ENCODE peak calls at places on chromosome X, in five cellular contexts. D is IMR-90, L is H1, Z is H9, T is neuronal stem cell. Y is an unnamed sample.

GRCh38 chrX:131402124-131402811 is 113.2 kb upstream of the IGSF1 start:
- DNase-seq in L (no peak), D (no peak), Z (no peak), T (no peak), Y (no peak)

GRCh38 chrX:100085851-100086250 is 324.2 kb downstream of the PCDH19 start:
- DNase-seq in T (no peak), D (no peak), L (no peak), Z (no peak), Y (no peak)

GRCh38 chrX:145803508-145803907 is 14.1 kb upstream of the SLITRK2 start:
- DNase-seq in T (no peak), D (no peak), Z (no peak), L (no peak), Y (no peak)

GRCh38 chrX:15447985-15448639 is 45.0 kb downstream of the PIR start:
- DNase-seq in L (no peak), D (peak; percentile 54), T (peak; percentile 8), Z (no peak), Y (no peak)

GRCh38 chrX:9339603-9340569 is 125.0 kb upstream of the TBL1X start:
- DNase-seq in Z (no peak), D (no peak), T (no peak), L (no peak), Y (no peak)

GRCh38 chrX:54479471-54480122 is 16.4 kb downstream of the FGD1 start:
- DNase-seq in L (peak; percentile 53), T (no peak), Z (peak; percentile 68), D (no peak), Y (peak; percentile 87)

GRCh38 chrX:64389489-64389888 is 5.8 kb downstream of the MTMR8 start:
- DNase-seq in L (no peak), D (no peak), Z (no peak), T (no peak), Y (no peak)

GRCh38 chrX:49846545-49846944 is 17.4 kb downstream of the PAGE4 start:
- DNase-seq in Z (no peak), D (no peak), T (no peak), L (no peak), Y (no peak)

GRCh38 chrX:105314468-105314867 is 94.0 kb upstream of the TEX13A start:
- DNase-seq in T (no peak), Z (no peak), L (no peak), D (peak; percentile 23), Y (no peak)

GRCh38 chrX:43703211-43703791 is 47.2 kb downstream of the MAOA start:
- DNase-seq in L (no peak), D (peak; percentile 16), Z (no peak), T (no peak), Y (no peak)

GRCh38 chrX:42269186-42269585 is 345.8 kb upstream of the CASK start:
- DNase-seq in L (no peak), Z (no peak), D (peak; percentile 0), T (no peak), Y (no peak)

GRCh38 chrX:118688935-118689334 is 38.5 kb upstream of the IL13RA1 start:
- DNase-seq in Z (no peak), D (no peak), T (no peak), L (no peak), Y (no peak)

GRCh38 chrX:133726211-133726630 is 259.2 kb downstream of the GPC3 start:
- DNase-seq in Z (no peak), L (no peak), T (no peak), D (peak; percentile 73), Y (peak; percentile 9)

GRCh38 chrX:50211510-50211909 is 6.9 kb downstream of the CCNB3 start:
- DNase-seq in Z (peak; percentile 47), T (no peak), D (peak; percentile 4), L (no peak), Y (peak; percentile 70)

GRCh38 chrX:52082578-52082977 is 13.6 kb upstream of the MAGED4B start:
- DNase-seq in D (no peak), Z (no peak), L (no peak), T (no peak), Y (no peak)

GRCh38 chrX:106973433-106974149 is 26.4 kb downstream of the MORC4 start:
- DNase-seq in D (peak; percentile 5), T (no peak), Z (no peak), L (no peak), Y (no peak)

GRCh38 chrX:22110729-22111494 is 78.8 kb downstream of the PHEX start:
- DNase-seq in D (peak; percentile 40), Z (no peak), L (no peak), T (no peak), Y (no peak)

GRCh38 chrX:29318051-29318450 is 730.8 kb downstream of the IL1RAPL1 start:
- DNase-seq in D (peak; percentile 38), Z (no peak), T (no peak), L (no peak), Y (no peak)

GRCh38 chrX:57595381-57595811 is 3.6 kb downstream of the ZXDB start:
- DNase-seq in L (no peak), T (no peak), Z (no peak), D (peak; percentile 85), Y (no peak)

GRCh38 chrX:41903544-41903943 is 19.8 kb downstream of the CASK start:
- DNase-seq in Z (no peak), T (no peak), D (no peak), L (no peak), Y (no peak)

GRCh38 chrX:138691186-138691585 is 20.3 kb downstream of the FGF13 start:
- DNase-seq in T (no peak), L (no peak), D (no peak), Z (no peak), Y (no peak)

GRCh38 chrX:129572422-129572821 is 32.4 kb downstream of the OCRL start:
- DNase-seq in D (no peak), Z (no peak), L (no peak), T (no peak), Y (no peak)

DNA sequence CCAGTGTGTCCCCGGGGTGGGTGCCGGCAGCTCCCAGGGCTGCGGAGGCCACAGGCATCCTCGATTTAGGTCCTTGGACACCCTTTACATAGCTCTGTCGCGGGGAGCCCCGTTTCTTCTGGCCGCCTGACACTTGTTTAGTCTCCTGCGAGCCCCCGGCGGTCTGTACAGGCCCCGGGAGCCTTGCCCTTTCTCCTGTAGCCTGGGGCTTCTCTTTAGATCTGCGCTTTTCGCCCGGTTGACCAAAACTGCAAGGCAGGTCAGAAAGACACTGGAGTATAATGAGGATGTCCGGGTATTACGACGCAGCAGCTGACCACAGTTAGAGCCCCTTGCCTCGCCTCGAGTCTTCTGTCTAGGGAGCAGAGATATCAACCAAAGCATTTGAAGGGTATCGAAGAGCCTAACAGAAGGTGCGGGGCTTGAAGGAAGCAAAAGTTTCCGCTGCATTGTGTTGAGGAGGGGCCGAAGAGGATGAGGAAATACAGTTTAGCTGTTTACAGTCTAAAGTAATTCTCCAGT is 447 bp downstream of the BRCC3 start:
- DNase-seq in D (no peak), L (no peak), T (no peak), Z (no peak), Y (peak; percentile 21)
- H2AK5ac ChIP-seq in D (peak overlapping the region; percentile 43), L (no peak overlapping the region), T (no peak overlapping the region), Z (no peak overlapping the region), Y (no peak overlapping the region)

DNA sequence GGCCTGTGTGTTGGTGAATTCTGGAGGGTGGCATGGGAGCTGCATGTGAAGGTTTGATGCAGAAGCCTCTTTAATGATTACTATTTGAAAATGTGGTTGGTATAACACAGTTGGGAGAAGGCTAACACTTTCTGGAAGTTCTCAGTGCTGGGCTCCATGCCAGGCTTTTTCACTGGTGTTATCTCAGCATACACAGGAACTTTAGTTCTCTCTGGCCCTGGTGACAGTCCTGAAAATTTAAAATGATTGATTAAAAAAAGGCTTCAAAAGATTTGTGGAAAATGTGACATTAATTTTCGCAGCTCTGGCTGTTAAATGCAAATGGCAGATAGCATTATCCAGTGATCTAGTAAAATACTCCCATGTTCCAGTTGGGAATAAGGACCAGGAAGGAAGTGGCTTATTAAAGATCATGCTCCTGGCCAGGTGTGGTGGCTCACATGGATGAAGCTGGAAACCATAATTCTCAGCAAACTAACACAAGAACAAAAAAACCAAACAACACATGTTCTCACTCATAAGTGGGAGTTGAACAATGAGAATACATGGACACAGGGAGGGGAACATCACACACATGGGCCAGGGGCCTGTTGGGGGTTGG is 36.6 kb downstream of the DIPK2B start:
- DNase-seq in Z (no peak), T (no peak), L (no peak), D (no peak), Y (no peak)
- H3K27ac ChIP-seq in Z (no peak overlapping the region), T (no peak overlapping the region), L (no peak overlapping the region), D (no peak overlapping the region), Y (no peak overlapping the region)

GRCh38 chrX:10681167-10681566 is 60.8 kb upstream of the MID1 start:
- DNase-seq in Z (no peak), L (no peak), T (no peak), D (no peak), Y (no peak)

GRCh38 chrX:10685923-10686595 is 65.7 kb upstream of the MID1 start:
- DNase-seq in Z (no peak), D (peak; percentile 25), T (no peak), L (no peak), Y (no peak)
- H4K8ac ChIP-seq in Z (no peak overlapping the region), D (no peak overlapping the region), T (no peak overlapping the region), L (no peak overlapping the region), Y (no peak overlapping the region)

DNA sequence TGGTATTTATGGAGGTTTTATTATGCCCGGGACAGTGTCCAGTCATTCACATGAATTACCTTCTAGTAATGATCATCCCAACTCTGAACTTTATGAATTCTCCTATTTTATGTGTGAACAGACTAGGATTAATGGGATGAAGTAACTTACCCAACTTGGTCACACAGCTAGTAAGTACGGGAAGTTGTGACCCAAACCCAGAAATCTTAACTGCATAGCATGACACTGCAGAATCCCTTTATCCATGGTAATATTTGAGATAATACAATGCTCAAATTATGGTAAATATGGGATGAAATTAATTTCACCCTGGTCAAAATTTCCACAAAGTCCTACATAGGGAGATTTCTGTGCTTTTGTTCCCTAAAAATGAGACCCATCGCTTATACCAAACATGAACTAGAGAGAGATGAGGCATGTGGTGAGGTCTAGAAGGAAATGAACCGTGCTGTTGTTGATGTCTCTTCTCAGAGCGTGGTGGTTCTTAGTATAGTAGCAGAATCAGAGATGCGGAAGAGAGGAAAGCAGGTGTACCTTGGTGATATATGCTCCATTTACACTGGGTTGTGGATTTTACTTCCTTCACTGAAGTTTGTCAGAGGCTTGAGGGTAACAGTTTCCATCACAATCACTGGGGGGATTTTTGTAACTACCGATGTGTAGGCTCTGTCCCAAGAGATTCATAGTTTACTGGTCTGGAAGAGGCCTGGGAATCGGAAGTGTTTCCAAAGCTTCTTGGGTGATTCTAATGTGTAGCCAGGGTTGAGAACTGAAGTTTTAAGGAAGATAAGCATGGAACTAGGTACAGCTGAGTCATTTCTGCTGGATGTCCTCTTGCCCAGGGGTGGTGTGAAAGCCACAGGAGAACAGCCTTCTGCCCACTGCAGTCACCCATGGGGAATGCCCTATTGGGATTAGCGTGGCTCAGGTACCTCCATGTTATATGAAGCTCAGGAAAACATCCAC is 30.2 kb upstream of the FAM9C start:
- DNase-seq in L (no peak), Z (no peak), T (no peak), D (no peak), Y (no peak)
- H2AK5ac ChIP-seq in L (no peak overlapping the region), Z (no peak overlapping the region), T (no peak overlapping the region), D (no peak overlapping the region), Y (no peak overlapping the region)

DNA sequence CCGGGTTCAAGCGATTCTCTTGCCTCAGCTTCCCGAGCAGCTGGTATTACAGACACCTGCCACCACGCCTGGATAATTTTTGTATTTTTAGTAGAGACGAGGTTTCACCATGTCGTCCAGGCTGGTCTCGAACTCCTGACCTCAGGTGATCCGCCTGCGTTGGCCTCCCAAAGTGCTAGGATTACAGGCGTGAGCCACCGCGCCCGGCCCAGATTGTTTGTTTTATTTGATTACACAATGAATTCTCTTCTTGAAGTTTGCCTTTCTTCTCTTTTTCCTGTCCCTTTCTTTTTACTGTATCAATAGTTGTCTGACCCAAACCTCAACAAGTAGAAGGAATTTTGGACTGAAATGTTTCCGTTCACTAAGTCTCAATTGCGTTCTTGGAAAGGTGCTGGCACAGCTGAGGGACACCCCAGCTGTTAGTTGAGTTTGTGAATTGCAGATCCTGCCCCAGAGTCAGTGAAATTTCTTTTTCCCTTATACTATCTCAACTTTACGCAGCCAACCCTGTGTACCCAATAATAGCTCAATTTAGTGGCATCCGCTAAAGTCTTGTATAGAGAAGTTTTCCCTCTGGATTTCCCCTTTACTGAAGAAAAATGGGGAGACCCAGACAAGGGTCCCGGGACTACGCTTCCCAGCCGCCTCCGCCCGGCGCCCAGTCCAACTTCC is 639 bp upstream of the MTM1 start:
- DNase-seq in T (no peak), L (no peak), Z (no peak), D (no peak), Y (no peak)
- H3K27ac ChIP-seq in T (peak overlapping the region; percentile 46), L (no peak overlapping the region), Z (no peak overlapping the region), D (no peak overlapping the region), Y (no peak overlapping the region)

Y was measured in mesendoderm.